ENCODE peak calls at places on chromosomes 3 and 15, in four cellular contexts. R, F, J and S are unnamed samples.

GRCh38 chr3:172279974-172280373 is 168.3 kb downstream of the GHSR start:
- DNase-seq in J (no peak), F (no peak), R (no peak), S (no peak)

GRCh38 chr3:166388321-166388720 is 551.1 kb upstream of the BCHE start:
- DNase-seq in F (no peak), R (no peak), J (no peak), S (no peak)

GRCh38 chr15:44729394-44729913 is 6.9 kb upstream of the TRIM69 start:
- DNase-seq in J (peak), R (no peak), F (no peak), S (no peak)

GRCh38 chr3:185549111-185549510 is 3.3 kb downstream of the LIPH start:
- DNase-seq in F (no peak), R (no peak), J (no peak), S (peak)

GRCh38 chr3:54660599-54661210 is 267.2 kb downstream of the LRTM1 start:
- DNase-seq in F (no peak), J (no peak), R (peak), S (no peak)

GRCh38 chr3:158709666-158710083 is 22.6 kb downstream of the RARRES1 start:
- DNase-seq in F (no peak), R (no peak), J (no peak), S (no peak)

GRCh38 chr3:105414841-105415240 is 48.1 kb downstream of the ALCAM start:
- DNase-seq in F (no peak), J (no peak), R (peak), S (no peak)

GRCh38 chr3:196821806-196822355 is 45.8 kb upstream of the SENP5 start:
- DNase-seq in J (no peak), R (no peak), F (no peak), S (no peak)

GRCh38 chr3:23314981-23315805 is 112.1 kb downstream of the UBE2E2 start:
- DNase-seq in R (no peak), J (no peak), F (no peak), S (no peak)

GRCh38 chr3:149678365-149678948 is 20.6 kb upstream of the WWTR1 start:
- DNase-seq in R (no peak), F (no peak), J (no peak), S (no peak)

GRCh38 chr3:56989434-56990294 is 70.8 kb upstream of the SPATA12 start:
- DNase-seq in R (no peak), F (no peak), J (no peak), S (no peak)

GRCh38 chr15:88704791-88705768 is 66.3 kb downstream of the ISG20 start:
- DNase-seq in F (no peak), R (peak), J (peak), S (no peak)

GRCh38 chr3:66536791-66537190 is 36.0 kb upstream of the LRIG1 start:
- DNase-seq in F (no peak), R (no peak), J (no peak), S (no peak)

GRCh38 chr3:186722457-186722856 is 5.3 kb downstream of the KNG1 start:
- DNase-seq in R (no peak), J (no peak), F (no peak), S (no peak)

GRCh38 chr15:34102175-34102925 is 467 bp downstream of the PGBD4 start:
- DNase-seq in F (no peak), R (no peak), J (no peak), S (no peak)

GRCh38 chr3:72329354-72329753 is 518.9 kb downstream of the SHQ1 start:
- DNase-seq in J (no peak), R (peak), F (no peak), S (no peak)

GRCh38 chr15:63933522-63933921 is 99.8 kb upstream of the HERC1 start:
- DNase-seq in R (no peak), J (no peak), F (no peak), S (no peak)

GRCh38 chr15:63970723-63971426 is 75.4 kb downstream of the DAPK2 start:
- DNase-seq in R (no peak), F (no peak), J (no peak), S (peak)

GRCh38 chr3:61981005-61981404 is 392.3 kb downstream of the FEZF2 start:
- DNase-seq in J (no peak), F (no peak), R (no peak), S (no peak)

GRCh38 chr15:35173444-35174118 is 88.5 kb upstream of the NANOGP8 start:
- DNase-seq in F (no peak), R (no peak), J (no peak), S (no peak)

GRCh38 chr15:70447927-70448698 is 315.2 kb downstream of the UACA start:
- DNase-seq in R (peak), J (no peak), F (no peak), S (no peak)

GRCh38 chr3:129345971-129346370 is 67.3 kb downstream of the HMCES start:
- DNase-seq in J (no peak), R (no peak), F (no peak), S (no peak)

GRCh38 chr3:129345281-129345680 is 66.6 kb downstream of the HMCES start:
- DNase-seq in J (no peak), F (no peak), R (no peak), S (no peak)

GRCh38 chr3:129344540-129345220 is 66.0 kb downstream of the HMCES start:
- DNase-seq in J (peak), R (peak), F (no peak), S (no peak)

GRCh38 chr3:129341331-129342141 is 62.9 kb downstream of the HMCES start:
- DNase-seq in J (no peak), R (no peak), F (no peak), S (no peak)

GRCh38 chr3:129343643-129344360 is 65.1 kb downstream of the HMCES start:
- DNase-seq in F (no peak), R (peak), J (peak), S (no peak)
- TF ChIP-seq CTCF in F (peak), R (peak), J (peak), S (no peak)

DNA sequence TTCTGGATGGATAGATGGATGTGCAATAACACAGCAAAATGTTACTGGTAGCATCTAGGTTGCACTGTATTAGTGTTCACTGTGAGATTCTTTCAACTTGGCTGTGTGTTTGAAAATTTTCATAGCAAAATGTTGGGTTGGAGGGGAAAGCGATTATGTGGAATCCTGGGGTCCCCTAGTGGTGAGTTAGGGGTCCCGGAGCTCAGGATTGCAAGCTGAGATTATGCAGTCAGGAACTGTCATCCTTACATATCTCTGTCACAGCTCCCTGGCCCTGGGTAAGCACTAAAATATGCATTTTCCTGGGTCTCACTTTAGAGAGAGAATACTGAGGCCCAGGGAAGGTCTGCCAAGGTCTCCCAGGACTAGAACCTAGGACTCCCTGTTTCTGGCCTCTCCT is 77.2 kb downstream of the CEMIP start:
- DNase-seq in F (no peak), J (no peak), R (no peak), S (no peak)
- TF ChIP-seq CTCF in F (no peak), J (peak), R (peak), S (peak)

GRCh38 chr15:52338891-52339290 is 43.3 kb upstream of the MYO5C start:
- DNase-seq in J (no peak), F (no peak), R (no peak), S (no peak)

GRCh38 chr15:52337961-52338535 is 42.4 kb upstream of the MYO5C start:
- DNase-seq in F (no peak), R (peak), J (no peak), S (no peak)

GRCh38 chr15:52336530-52336929 is 40.9 kb upstream of the MYO5C start:
- DNase-seq in J (no peak), F (no peak), R (no peak), S (no peak)

GRCh38 chr15:52334491-52335160 is 39.0 kb upstream of the MYO5C start:
- DNase-seq in J (no peak), F (no peak), R (no peak), S (no peak)

GRCh38 chr15:52337198-52337853 is 41.7 kb upstream of the MYO5C start:
- DNase-seq in F (no peak), J (no peak), R (no peak), S (no peak)
- TF ChIP-seq CTCF in F (no peak), J (no peak), R (no peak), S (no peak)

GRCh38 chr3:3232251-3232650 is 52.8 kb upstream of the CRBN start:
- DNase-seq in J (no peak), R (no peak), F (no peak), S (no peak)

GRCh38 chr3:3237979-3238378 is 58.5 kb upstream of the CRBN start:
- DNase-seq in J (no peak), R (no peak), F (no peak), S (no peak)
- TF ChIP-seq CTCF in J (no peak), R (no peak), F (no peak), S (no peak)

DNA sequence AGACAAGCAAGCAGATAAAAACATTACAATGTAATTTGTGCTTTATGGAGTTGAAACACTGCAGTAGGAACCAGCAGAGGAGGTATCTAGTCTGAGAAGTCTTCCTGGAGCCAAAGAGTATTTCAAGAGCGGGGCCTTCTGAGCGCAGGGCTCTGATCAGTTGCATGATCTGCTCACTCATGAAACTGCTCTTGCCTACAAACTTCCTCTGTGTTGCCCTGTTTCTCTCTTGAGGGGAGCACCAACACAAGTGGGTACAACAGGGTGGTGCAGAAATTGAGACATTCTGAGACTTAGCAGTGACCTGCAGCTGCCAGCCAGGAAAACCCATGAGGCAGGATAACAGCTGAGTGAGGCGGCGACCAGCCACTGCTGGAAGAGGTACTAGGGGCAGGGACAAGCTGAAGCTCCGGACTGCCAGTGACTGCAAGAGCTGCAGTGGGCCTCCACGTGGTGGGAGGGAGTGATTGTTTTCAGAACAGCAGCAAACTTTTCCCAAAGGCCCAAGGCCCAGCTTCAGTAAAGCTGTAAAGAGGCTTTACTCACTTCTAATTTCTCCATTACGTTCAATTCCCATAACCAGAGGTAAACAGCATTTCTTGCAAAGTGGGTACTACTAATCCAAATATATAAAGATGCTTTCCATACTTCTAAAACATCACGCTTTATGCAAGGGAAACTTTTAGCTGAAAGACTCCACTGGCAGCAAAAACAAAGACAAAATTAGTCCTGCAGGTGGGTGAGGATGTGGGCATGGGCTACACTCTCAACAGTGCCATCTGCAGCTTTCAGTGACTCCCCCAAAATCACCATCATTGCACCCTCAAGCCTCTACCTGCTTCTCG is 69.0 kb upstream of the LPP start:
- DNase-seq in F (no peak), J (peak), R (no peak), S (no peak)
- TF ChIP-seq CTCF in F (no peak), J (no peak), R (no peak), S (no peak)

DNA sequence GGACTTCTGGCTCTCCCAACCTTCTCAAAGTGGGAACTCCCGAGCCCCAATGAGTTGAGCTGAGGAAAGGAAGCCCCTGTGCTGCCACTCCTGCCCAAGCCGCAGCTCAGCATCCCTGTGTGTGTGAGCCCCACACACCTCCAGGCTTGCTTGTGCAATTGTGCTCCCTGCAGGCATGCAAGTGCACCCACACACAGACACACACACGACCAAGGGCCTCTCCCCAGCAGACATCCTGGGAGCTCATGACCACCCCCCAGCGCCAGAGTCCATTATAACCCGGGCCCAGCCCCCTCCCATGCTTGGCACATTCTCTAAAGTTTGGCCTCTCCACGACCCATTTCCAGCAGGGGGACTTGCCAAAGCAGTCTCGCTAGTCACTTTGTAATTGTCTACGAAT is 81.2 kb upstream of the PXYLP1 start:
- DNase-seq in J (no peak), R (no peak), F (no peak), S (no peak)
- TF ChIP-seq CTCF in J (no peak), R (no peak), F (no peak), S (no peak)

GRCh38 chr15:90617668-90618097 is 88.0 kb downstream of the CRTC3 start:
- DNase-seq in R (no peak), F (no peak), J (no peak), S (no peak)

GRCh38 chr15:90619468-90619867 is 89.7 kb downstream of the CRTC3 start:
- DNase-seq in J (no peak), R (no peak), F (peak), S (no peak)

GRCh38 chr15:90619939-90620338 is 90.2 kb downstream of the CRTC3 start:
- DNase-seq in F (peak), R (no peak), J (no peak), S (no peak)

GRCh38 chr15:90617171-90617570 is 87.4 kb downstream of the CRTC3 start:
- DNase-seq in R (no peak), F (no peak), J (no peak), S (no peak)

DNA sequence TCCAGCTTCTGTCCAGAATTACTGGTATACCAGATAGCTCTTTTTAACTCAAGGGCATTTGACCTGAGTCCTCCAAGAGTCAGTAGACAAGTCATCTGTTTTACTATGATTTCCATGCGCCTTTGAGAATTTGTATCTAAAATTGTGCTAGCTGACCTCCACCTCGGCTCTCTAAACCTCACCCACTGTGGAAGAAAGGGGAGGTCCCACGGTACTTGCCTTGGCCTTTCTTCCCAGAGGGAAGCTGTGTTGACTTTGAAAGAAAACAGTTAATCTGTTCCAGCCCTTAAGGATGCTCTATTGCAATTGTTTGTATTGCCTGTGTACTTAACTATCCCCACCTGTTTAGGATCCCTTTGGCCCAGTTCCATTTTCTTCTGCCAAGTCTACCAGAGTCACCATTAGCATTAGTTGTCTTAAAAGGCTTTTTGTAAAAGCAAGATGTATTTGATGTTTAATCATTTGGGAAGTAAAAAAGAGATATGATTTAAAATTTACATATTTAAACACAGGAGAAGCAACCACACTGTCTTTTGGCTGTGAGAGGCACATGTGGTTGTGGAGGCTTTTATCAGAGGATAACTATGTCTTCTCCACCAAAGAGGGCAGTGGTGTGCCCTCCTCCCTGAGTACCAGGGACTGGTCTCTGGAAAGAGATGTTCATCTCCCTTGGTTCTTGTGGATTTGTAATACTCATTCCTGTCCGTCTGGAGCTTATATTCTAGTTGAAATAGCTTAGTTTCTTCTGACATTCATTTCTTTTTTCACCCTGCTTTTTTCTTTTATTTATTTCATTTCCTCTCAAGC is 88.8 kb downstream of the CRTC3 start:
- DNase-seq in J (no peak), R (no peak), F (no peak), S (no peak)
- TF ChIP-seq CTCF in J (no peak), R (no peak), F (no peak), S (no peak)

GRCh38 chr3:10173926-10174435 is 9.3 kb downstream of the IRAK2 start:
- DNase-seq in J (no peak), F (no peak), R (no peak), S (no peak)
- TF ChIP-seq CTCF in J (no peak), F (no peak), R (no peak), S (no peak)

GRCh38 chr3:39067286-39067685 is 15.5 kb downstream of the WDR48 start:
- DNase-seq in R (no peak), J (no peak), F (no peak), S (no peak)

GRCh38 chr3:39063143-39063542 is 11.3 kb downstream of the WDR48 start:
- DNase-seq in F (no peak), R (no peak), J (no peak), S (no peak)

GRCh38 chr3:39062180-39062579 is 10.4 kb downstream of the WDR48 start:
- DNase-seq in R (no peak), F (no peak), J (no peak), S (no peak)

GRCh38 chr3:39064646-39065045 is 12.8 kb downstream of the WDR48 start:
- DNase-seq in F (no peak), J (no peak), R (no peak), S (no peak)

GRCh38 chr3:39065197-39065596 is 13.4 kb downstream of the WDR48 start:
- DNase-seq in F (no peak), R (peak), J (peak), S (no peak)
- TF ChIP-seq CTCF in F (no peak), R (peak), J (peak), S (peak)

GRCh38 chr3:125042725-125043406 is 12.9 kb downstream of the HEG1 start:
- DNase-seq in J (no peak), R (peak), F (no peak), S (no peak)

GRCh38 chr3:125043599-125044151 is 12.1 kb downstream of the HEG1 start:
- DNase-seq in J (no peak), R (peak), F (no peak), S (no peak)

GRCh38 chr3:125048282-125048681 is 7.5 kb downstream of the HEG1 start:
- DNase-seq in J (no peak), F (no peak), R (no peak), S (no peak)

GRCh38 chr3:125045194-125045593 is 10.6 kb downstream of the HEG1 start:
- DNase-seq in F (no peak), R (no peak), J (no peak), S (no peak)

DNA sequence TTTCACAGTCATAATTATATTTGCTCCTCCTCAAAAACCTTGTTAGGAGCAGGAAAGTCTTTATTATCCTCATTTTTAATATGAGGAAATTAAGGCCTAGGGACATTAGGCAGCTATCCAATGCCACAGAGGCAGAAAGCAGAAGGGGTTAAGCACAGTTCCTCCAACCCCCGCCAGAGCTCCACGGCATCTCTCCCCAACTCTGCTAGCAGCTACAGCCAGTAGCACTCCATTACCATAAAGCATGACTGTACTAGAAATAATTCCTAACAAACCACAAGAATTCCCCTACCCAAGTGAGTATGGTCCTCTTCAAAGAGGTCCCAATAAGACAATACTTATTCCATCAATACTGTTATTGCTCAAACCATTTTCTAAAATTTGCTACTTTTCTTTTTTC is 9.8 kb downstream of the HEG1 start:
- DNase-seq in F (no peak), R (no peak), J (no peak), S (no peak)
- TF ChIP-seq CTCF in F (no peak), R (peak), J (no peak), S (peak)